ENCODE peak calls at places on chromosomes 5 and 9, in five cellular contexts. U, D, A, H and P are unnamed samples. For H3K9me3, the result is how much of the 10 kb centered on the place peaks cover.

GRCh38 chr5:127801751-127802476 is 98.7 kb downstream of the CCDC192 start:
- DNase-seq in U (no peak), D (no peak), A (no peak), H (peak), P (no peak)

GRCh38 chr5:59732806-59733205 is 160.7 kb downstream of the PDE4D start:
- DNase-seq in U (no peak), D (no peak), A (no peak), H (no peak), P (no peak)

GRCh38 chr9:93061791-93062299 is 3.3 kb downstream of the SUSD3 start:
- DNase-seq in U (no peak), D (no peak), A (no peak), H (no peak), P (no peak)

GRCh38 chr5:62431735-62432617 is 19.4 kb downstream of the IPO11 start:
- DNase-seq in U (no peak), D (no peak), A (no peak), H (no peak), P (no peak)

GRCh38 chr5:165809914-165810313 is 2304.5 kb downstream of the MAT2B start:
- DNase-seq in U (no peak), D (no peak), A (no peak), H (no peak), P (no peak)

GRCh38 chr5:95715799-95716461 is 15.2 kb upstream of the RHOBTB3 start:
- DNase-seq in U (no peak), D (peak), A (no peak), H (peak), P (no peak)

GRCh38 chr9:99889120-99889519 is 17.3 kb upstream of the STX17 start:
- DNase-seq in U (no peak), D (no peak), A (no peak), H (no peak), P (no peak)

GRCh38 chr9:100601216-100601615 is 23.3 kb downstream of the CAVIN4 start:
- DNase-seq in U (no peak), D (peak), A (peak), H (peak), P (no peak)

GRCh38 chr5:77356740-77357139 is 135.4 kb downstream of the WDR41 start:
- DNase-seq in U (no peak), D (no peak), A (no peak), H (peak), P (peak)

GRCh38 chr5:131377785-131378325 is 114.0 kb downstream of the CDC42SE2 start:
- DNase-seq in U (no peak), D (no peak), A (no peak), H (peak), P (peak)

GRCh38 chr5:134328619-134329018 is 38.4 kb downstream of the CDKL3 start:
- DNase-seq in U (no peak), D (no peak), A (no peak), H (no peak), P (no peak)

GRCh38 chr5:158569534-158569933 is 530.2 kb downstream of the EBF1 start:
- DNase-seq in U (no peak), D (no peak), A (no peak), H (peak), P (no peak)
- H3K9me3 ChIP-seq in U (under half), D (under half), A (under half), H (under half), P (under half)

DNA sequence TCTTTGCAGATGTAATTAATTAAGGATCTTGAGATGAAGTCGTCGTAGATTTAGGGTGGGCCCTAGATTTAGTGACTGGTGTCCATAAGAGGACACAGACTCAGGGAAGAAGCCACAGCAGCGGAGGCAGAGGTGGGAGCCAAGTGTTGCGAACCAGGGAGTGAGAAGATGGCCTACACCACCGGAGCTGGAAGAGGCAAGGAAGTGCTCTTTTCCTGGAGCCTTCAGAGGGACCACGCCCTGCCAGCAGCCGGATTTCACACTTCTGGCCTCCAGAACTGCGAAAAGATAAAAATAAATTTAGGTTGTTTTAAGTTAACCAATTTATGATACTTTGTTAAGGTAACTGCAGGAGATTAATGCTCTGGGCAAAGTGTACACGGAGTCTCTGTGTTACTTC is 30.7 kb downstream of the EHMT1 start:
- DNase-seq in U (no peak), D (no peak), A (no peak), H (no peak), P (no peak)
- H3K27ac ChIP-seq in U (no peak), D (no peak), A (no peak), H (no peak), P (no peak)

GRCh38 chr9:136050706-136051567 is 44.2 kb downstream of the NACC2 start:
- DNase-seq in U (no peak), D (no peak), A (no peak), H (peak), P (no peak)
- H3K4me3 ChIP-seq in U (peak), D (peak), A (no peak), H (peak), P (peak)

DNA sequence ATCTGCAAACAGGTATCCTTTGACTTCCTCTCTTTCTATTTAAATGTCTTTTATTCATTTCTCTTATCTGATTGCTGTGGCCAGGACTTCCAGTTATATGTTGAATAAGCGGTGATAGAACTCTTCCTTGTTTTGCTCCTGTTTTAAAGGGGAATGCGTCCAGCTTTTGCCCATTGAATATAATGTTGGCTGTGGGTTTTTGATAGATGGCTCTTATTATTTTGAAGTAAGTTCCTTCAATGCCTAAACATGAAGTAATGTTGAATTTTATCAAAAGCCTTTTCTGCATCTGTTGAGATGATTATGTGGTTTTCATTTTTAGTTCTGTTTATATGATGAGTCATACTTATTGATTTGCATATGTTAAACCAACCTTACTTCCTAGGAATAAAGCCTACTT is 300.5 kb upstream of the CTNND2 start:
- DNase-seq in U (no peak), D (no peak), A (no peak), H (peak), P (no peak)
- H3K9me3 ChIP-seq in U (under half), D (under half), A (under half), H (under half), P (under half)

DNA sequence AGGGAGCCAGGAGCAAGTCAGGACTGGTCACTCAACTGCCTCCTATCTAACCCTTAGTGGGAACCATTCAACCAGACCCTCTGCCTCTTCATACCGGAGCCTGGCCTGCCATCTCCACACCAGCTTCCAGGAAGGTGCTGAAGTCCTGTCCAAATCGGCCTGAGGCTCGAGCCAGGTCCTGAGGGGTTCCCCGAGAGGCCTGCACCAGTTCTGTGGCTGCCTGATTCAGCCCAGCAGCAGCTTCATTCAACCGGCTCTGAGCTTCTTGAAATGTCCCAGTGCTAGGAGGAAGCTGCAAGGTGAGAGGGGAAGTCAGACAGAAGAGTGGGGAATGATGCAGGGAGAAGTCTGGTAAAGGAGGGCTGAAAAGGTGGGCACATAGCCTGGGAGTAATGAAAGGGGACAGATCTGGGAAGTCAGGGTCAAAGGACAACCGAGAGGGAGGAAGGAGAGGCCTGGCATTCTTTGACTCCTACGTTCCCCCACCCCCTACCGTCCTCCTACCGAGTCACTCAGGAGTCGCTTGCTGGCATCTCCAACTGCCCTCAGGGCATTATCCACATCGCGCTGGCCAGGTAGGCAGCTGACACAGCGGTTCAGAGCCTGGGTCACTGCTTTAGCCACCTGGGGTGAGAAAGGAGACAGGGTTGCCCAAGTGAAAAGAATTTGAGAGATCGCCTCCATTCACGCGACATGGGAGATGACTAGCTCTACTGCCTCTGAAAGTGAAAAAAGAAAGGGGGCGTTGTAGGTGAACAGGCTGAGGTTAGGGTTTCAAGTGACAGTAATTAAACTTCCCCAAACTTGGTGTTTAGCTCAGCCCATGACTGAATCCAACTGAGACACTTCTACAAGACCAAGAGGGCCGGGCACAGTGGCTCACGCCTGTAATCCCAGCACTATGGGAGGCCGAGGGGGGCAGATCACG is 20.2 kb downstream of the TLN1 start:
- DNase-seq in U (no peak), D (no peak), A (no peak), H (no peak), P (no peak)
- H3K27ac ChIP-seq in U (no peak), D (no peak), A (no peak), H (no peak), P (no peak)

GRCh38 chr5:119271758-119272730 is 83.8 kb upstream of the TNFAIP8 start:
- DNase-seq in U (no peak), D (no peak), A (peak), H (no peak), P (no peak)

GRCh38 chr5:119275146-119275872 is 80.5 kb upstream of the TNFAIP8 start:
- DNase-seq in U (no peak), D (peak), A (no peak), H (peak), P (no peak)

GRCh38 chr5:119274024-119274766 is 81.6 kb upstream of the TNFAIP8 start:
- DNase-seq in U (no peak), D (peak), A (no peak), H (peak), P (no peak)

GRCh38 chr5:119274767-119275130 is 81.1 kb upstream of the TNFAIP8 start:
- DNase-seq in U (no peak), D (peak), A (no peak), H (peak), P (peak)

DNA sequence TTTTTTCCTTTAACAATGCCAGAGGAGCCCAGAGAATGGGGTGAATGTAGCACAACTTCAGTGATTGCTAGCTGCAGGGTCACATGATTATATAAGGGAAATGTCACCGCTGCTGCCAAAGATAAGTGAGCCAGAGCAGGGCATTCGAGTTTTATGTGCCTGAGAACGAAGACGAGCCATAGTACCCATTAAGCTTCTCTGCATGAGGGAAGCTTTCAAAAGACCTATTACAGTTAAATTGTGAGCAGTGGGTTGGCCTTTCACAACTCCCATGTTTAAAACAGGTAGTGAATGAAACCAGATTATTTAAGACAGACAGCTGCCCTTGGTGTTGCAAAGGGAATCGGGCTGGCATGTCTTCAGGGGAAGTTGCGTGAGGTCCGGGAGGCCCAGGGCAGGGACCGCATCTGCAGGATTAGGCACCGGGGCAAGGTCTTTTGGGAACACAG is 82.4 kb upstream of the TNFAIP8 start:
- DNase-seq in U (no peak), D (no peak), A (peak), H (no peak), P (no peak)
- H3K4me3 ChIP-seq in U (no peak), D (no peak), A (peak), H (no peak), P (no peak)

DNA sequence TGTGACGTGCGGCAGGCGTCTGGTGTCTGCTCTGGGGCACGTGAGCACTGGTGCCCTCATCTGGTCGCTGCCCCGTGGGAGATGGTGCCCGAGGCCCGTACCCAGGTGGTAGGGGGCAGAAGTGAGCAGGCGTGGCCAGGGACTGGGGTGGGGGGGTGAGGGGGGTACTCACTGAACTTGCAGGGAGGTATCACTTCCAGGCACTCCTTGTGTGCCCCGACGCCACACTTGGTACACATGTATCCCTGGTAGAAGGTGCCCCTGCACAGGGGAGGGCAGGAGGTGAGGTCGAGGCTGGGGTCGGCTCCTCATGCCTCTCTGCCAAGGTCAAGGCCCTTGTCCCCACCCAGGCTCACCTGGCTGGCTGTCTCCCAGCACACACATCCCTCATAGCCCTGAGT is 45.2 kb upstream of the SARDH start:
- DNase-seq in U (no peak), D (no peak), A (no peak), H (no peak), P (no peak)
- H3K9me3 ChIP-seq in U (under half), D (under half), A (under half), H (under half), P (under half)

GRCh38 chr9:132390966-132391365 is 15.7 kb downstream of the TTF1 start:
- DNase-seq in U (no peak), D (no peak), A (no peak), H (no peak), P (no peak)
- H3K27ac ChIP-seq in U (no peak), D (no peak), A (no peak), H (no peak), P (no peak)